ENCODE peak calls at places on chromosomes 12 and 14, in five cellular contexts. One of them, this sample, is unnamed.

GRCh38 chr12:131950182-131950913 is 606 bp downstream of the EP400 start:
- DNase-seq in CD4-positive, alpha-beta memory T cell: peak; percentile 13
- DNase-seq in adipocyte: peak; percentile 70
- DNase-seq in aorta: peak; percentile 60
- DNase-seq in SJCRH30: peak; percentile 35
- DNase-seq in this sample: no peak

GRCh38 chr14:42316746-42317145 is 710.1 kb downstream of the LRFN5 start:
- DNase-seq in CD4-positive, alpha-beta memory T cell: no peak
- DNase-seq in aorta: no peak
- DNase-seq in adipocyte: no peak
- DNase-seq in SJCRH30: no peak
- DNase-seq in this sample: no peak

GRCh38 chr14:34299360-34299759 is 162.7 kb downstream of the SPTSSA start:
- DNase-seq in SJCRH30: no peak
- DNase-seq in aorta: no peak
- DNase-seq in adipocyte: no peak
- DNase-seq in CD4-positive, alpha-beta memory T cell: no peak
- DNase-seq in this sample: no peak

GRCh38 chr12:100987552-100988277 is 193.1 kb downstream of the ANO4 start:
- DNase-seq in CD4-positive, alpha-beta memory T cell: no peak
- DNase-seq in SJCRH30: peak; percentile 48
- DNase-seq in adipocyte: peak; percentile 28
- DNase-seq in aorta: peak; percentile 59
- DNase-seq in this sample: no peak

GRCh38 chr14:95190346-95190840 is 33.1 kb upstream of the DICER1 start:
- DNase-seq in CD4-positive, alpha-beta memory T cell: no peak
- DNase-seq in aorta: no peak
- DNase-seq in SJCRH30: peak; percentile 22
- DNase-seq in adipocyte: no peak
- DNase-seq in this sample: no peak

GRCh38 chr14:28577187-28577586 is 189.4 kb upstream of the FOXG1 start:
- DNase-seq in aorta: no peak
- DNase-seq in adipocyte: no peak
- DNase-seq in SJCRH30: peak; percentile 20
- DNase-seq in CD4-positive, alpha-beta memory T cell: no peak
- DNase-seq in this sample: no peak

GRCh38 chr12:1505151-1505450 is 89.3 kb downstream of the FBXL14 start:
- DNase-seq in aorta: no peak
- DNase-seq in CD4-positive, alpha-beta memory T cell: no peak
- DNase-seq in SJCRH30: no peak
- DNase-seq in adipocyte: no peak
- DNase-seq in this sample: no peak

GRCh38 chr12:79674629-79675028 is 16.1 kb downstream of the PAWR start:
- DNase-seq in SJCRH30: no peak
- DNase-seq in CD4-positive, alpha-beta memory T cell: no peak
- DNase-seq in adipocyte: peak; percentile 37
- DNase-seq in aorta: no peak
- DNase-seq in this sample: no peak

GRCh38 chr12:39103552-39104165 is 198.3 kb upstream of the CPNE8 start:
- DNase-seq in aorta: no peak
- DNase-seq in adipocyte: peak; percentile 53
- DNase-seq in CD4-positive, alpha-beta memory T cell: peak; percentile 35
- DNase-seq in SJCRH30: peak; percentile 83
- DNase-seq in this sample: no peak

GRCh38 chr14:83120187-83120586 is 1586.5 kb upstream of the SEL1L start:
- DNase-seq in CD4-positive, alpha-beta memory T cell: no peak
- DNase-seq in SJCRH30: no peak
- DNase-seq in aorta: no peak
- DNase-seq in adipocyte: no peak
- DNase-seq in this sample: no peak

GRCh38 chr14:85934886-85935254 is 404.9 kb downstream of the FLRT2 start:
- DNase-seq in aorta: no peak
- DNase-seq in CD4-positive, alpha-beta memory T cell: no peak
- DNase-seq in SJCRH30: no peak
- DNase-seq in adipocyte: no peak
- DNase-seq in this sample: no peak

GRCh38 chr14:77043177-77043983 is 14.9 kb upstream of the IRF2BPL start:
- DNase-seq in aorta: no peak
- DNase-seq in SJCRH30: peak; percentile 79
- DNase-seq in adipocyte: peak; percentile 81
- DNase-seq in CD4-positive, alpha-beta memory T cell: no peak
- DNase-seq in this sample: no peak

GRCh38 chr12:57521475-57522018 is 1.1 kb upstream of the MBD6 start:
- DNase-seq in SJCRH30: peak; percentile 99
- DNase-seq in aorta: peak; percentile 61
- DNase-seq in adipocyte: no peak
- DNase-seq in CD4-positive, alpha-beta memory T cell: no peak
- DNase-seq in this sample: no peak

GRCh38 chr12:71846322-71846940 is 6.9 kb downstream of the TBC1D15 start:
- DNase-seq in CD4-positive, alpha-beta memory T cell: peak; percentile 32
- DNase-seq in SJCRH30: peak; percentile 17
- DNase-seq in adipocyte: peak; percentile 75
- DNase-seq in aorta: no peak
- DNase-seq in this sample: no peak

GRCh38 chr12:88418856-88419497 is 161.3 kb downstream of the KITLG start:
- DNase-seq in aorta: no peak
- DNase-seq in SJCRH30: no peak
- DNase-seq in CD4-positive, alpha-beta memory T cell: no peak
- DNase-seq in adipocyte: peak; percentile 75
- DNase-seq in this sample: no peak

GRCh38 chr14:31947680-31948580 is 129.2 kb upstream of the ARHGAP5 start:
- DNase-seq in CD4-positive, alpha-beta memory T cell: peak; percentile 25
- DNase-seq in SJCRH30: no peak
- DNase-seq in aorta: no peak
- DNase-seq in adipocyte: peak; percentile 32
- DNase-seq in this sample: no peak

GRCh38 chr12:78586790-78587189 is 277.8 kb upstream of the SYT1 start:
- DNase-seq in aorta: no peak
- DNase-seq in adipocyte: no peak
- DNase-seq in CD4-positive, alpha-beta memory T cell: no peak
- DNase-seq in SJCRH30: no peak
- DNase-seq in this sample: no peak

GRCh38 chr12:113477171-113477841 is 5.6 kb upstream of the LHX5 start:
- DNase-seq in CD4-positive, alpha-beta memory T cell: no peak
- DNase-seq in aorta: no peak
- DNase-seq in adipocyte: no peak
- DNase-seq in SJCRH30: no peak
- DNase-seq in this sample: no peak
- H3K27me3 ChIP-seq in CD4-positive, alpha-beta memory T cell: peaks cover 60% of the 10 kb centered on the region
- H3K27me3 ChIP-seq in aorta: no peaks in the 10 kb centered on the region
- H3K27me3 ChIP-seq in adipocyte: peaks cover 78% of the 10 kb centered on the region
- H3K27me3 ChIP-seq in SJCRH30: peaks cover 10% of the 10 kb centered on the region
- H3K27me3 ChIP-seq in this sample: peaks cover 28% of the 10 kb centered on the region

DNA sequence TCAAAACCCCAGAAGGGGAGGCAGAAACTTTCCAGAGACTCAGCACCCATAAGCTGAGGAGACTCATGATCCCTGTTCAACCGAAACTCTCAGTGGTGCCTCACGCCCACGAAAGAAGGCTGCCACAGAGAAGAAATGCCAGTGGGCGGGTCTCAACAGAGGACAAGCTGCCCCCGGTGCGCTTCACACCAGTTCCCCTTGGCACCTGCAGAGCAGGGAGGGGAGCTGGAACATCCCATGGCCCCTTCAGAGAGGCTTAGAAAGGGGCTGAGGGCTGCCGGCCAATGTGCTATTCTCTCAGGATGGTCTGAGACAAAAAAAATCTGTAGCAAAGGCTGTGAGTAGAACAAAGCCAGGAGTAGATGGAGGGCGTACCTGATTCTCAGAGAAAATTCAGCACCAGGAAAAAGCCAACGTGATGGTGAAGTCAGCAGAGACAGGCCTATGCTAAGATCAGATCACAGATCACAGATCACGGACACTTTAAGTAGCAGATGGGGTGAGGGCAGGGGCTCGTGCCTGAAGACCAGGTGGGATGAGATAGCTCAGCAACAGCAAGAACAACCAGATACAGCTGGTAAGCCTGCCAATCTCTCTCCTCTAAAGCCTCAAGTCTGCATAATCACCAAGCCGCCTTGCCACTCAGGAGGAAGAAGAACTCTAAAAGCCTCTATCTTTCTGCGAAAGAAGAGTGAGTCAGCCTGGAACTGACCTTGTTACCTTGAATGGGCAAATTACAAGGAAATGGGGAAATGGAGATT is 206.4 kb upstream of the GRIP1 start:
- DNase-seq in adipocyte: no peak
- DNase-seq in CD4-positive, alpha-beta memory T cell: no peak
- DNase-seq in SJCRH30: no peak
- DNase-seq in aorta: no peak
- DNase-seq in this sample: no peak
- H3K27me3 ChIP-seq in adipocyte: peaks cover 26% of the 10 kb centered on the region
- H3K27me3 ChIP-seq in CD4-positive, alpha-beta memory T cell: no peaks in the 10 kb centered on the region
- H3K27me3 ChIP-seq in SJCRH30: no peaks in the 10 kb centered on the region
- H3K27me3 ChIP-seq in aorta: no peaks in the 10 kb centered on the region
- H3K27me3 ChIP-seq in this sample: no peaks in the 10 kb centered on the region

DNA sequence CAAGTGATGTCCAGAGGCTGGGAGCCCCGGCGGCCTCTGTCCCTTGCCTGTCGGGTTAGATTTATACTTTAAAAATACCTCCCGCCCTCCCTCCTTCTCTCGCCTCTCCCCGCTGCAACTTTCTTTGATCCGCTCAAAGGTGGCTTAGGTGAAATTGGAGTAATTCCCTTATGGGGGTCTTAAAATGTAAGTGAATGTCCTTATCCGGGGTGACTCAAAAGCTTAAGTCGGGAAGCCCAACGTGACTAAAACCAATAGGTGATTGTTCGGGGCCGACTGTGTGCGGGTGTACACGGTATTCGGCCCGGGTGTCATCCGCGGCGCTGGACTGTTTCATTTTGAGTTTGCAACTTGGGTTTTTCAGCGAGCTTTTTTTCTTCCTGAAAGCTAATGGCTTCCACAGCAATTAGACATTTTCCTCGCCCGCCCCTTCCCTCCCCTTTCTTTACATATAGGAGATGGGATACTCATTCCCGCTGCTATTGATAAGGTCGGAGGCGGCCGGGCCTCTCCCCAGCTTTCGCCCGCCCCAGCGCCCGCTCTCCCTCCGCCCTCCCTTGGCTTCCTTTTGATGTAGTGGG is 2.0 kb upstream of the CCND2 start:
- DNase-seq in SJCRH30: no peak
- DNase-seq in adipocyte: no peak
- DNase-seq in aorta: no peak
- DNase-seq in CD4-positive, alpha-beta memory T cell: no peak
- DNase-seq in this sample: no peak
- H3K27me3 ChIP-seq in SJCRH30: no peaks in the 10 kb centered on the region
- H3K27me3 ChIP-seq in adipocyte: peaks cover 17% of the 10 kb centered on the region
- H3K27me3 ChIP-seq in aorta: no peaks in the 10 kb centered on the region
- H3K27me3 ChIP-seq in CD4-positive, alpha-beta memory T cell: no peaks in the 10 kb centered on the region
- H3K27me3 ChIP-seq in this sample: no peaks in the 10 kb centered on the region

GRCh38 chr12:53752651-53753050 is 872 bp upstream of the CISTR start:
- DNase-seq in CD4-positive, alpha-beta memory T cell: no peak
- DNase-seq in aorta: no peak
- DNase-seq in SJCRH30: no peak
- DNase-seq in adipocyte: no peak
- DNase-seq in this sample: no peak
- H3K27me3 ChIP-seq in CD4-positive, alpha-beta memory T cell: peaks cover 21% of the 10 kb centered on the region
- H3K27me3 ChIP-seq in aorta: no peaks in the 10 kb centered on the region
- H3K27me3 ChIP-seq in SJCRH30: peaks cover 40% of the 10 kb centered on the region
- H3K27me3 ChIP-seq in adipocyte: peaks cover 60% of the 10 kb centered on the region
- H3K27me3 ChIP-seq in this sample: no peaks in the 10 kb centered on the region

DNA sequence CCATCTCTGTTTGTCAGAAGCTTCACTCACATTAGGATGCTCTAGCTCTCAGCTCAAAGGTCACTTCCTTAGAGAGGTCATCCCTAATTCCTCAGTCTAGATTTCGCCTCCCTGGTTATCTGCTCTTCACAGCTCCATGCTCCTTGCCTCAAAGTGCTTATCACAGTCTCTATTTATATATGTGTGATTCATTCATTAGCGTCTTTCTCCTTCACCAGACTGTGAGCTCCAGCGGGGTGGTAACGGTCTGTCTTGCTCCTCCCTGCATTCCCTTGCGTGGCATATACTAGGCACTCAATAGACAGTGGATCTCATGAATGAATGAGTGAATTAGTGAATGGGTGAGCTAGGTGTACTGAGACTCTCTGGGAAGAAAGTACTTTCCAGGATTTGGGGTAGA is 6.9 kb downstream of the SYNDIG1L start:
- DNase-seq in adipocyte: no peak
- DNase-seq in aorta: no peak
- DNase-seq in CD4-positive, alpha-beta memory T cell: no peak
- DNase-seq in SJCRH30: no peak
- DNase-seq in this sample: no peak
- H3K27me3 ChIP-seq in adipocyte: peaks cover 71% of the 10 kb centered on the region
- H3K27me3 ChIP-seq in aorta: no peaks in the 10 kb centered on the region
- H3K27me3 ChIP-seq in CD4-positive, alpha-beta memory T cell: no peaks in the 10 kb centered on the region
- H3K27me3 ChIP-seq in SJCRH30: peaks cover 9% of the 10 kb centered on the region
- H3K27me3 ChIP-seq in this sample: no peaks in the 10 kb centered on the region

GRCh38 chr12:129102233-129102632 is 249.0 kb downstream of the GLT1D1 start:
- DNase-seq in CD4-positive, alpha-beta memory T cell: no peak
- DNase-seq in SJCRH30: no peak
- DNase-seq in aorta: no peak
- DNase-seq in adipocyte: no peak
- DNase-seq in this sample: no peak

GRCh38 chr12:129101404-129101803 is 248.1 kb downstream of the GLT1D1 start:
- DNase-seq in SJCRH30: no peak
- DNase-seq in aorta: no peak
- DNase-seq in adipocyte: no peak
- DNase-seq in CD4-positive, alpha-beta memory T cell: no peak
- DNase-seq in this sample: no peak

GRCh38 chr12:129096968-129097367 is 243.7 kb downstream of the GLT1D1 start:
- DNase-seq in CD4-positive, alpha-beta memory T cell: no peak
- DNase-seq in SJCRH30: no peak
- DNase-seq in adipocyte: no peak
- DNase-seq in aorta: no peak
- DNase-seq in this sample: no peak

GRCh38 chr12:129096184-129096583 is 242.9 kb downstream of the GLT1D1 start:
- DNase-seq in adipocyte: no peak
- DNase-seq in CD4-positive, alpha-beta memory T cell: no peak
- DNase-seq in SJCRH30: no peak
- DNase-seq in aorta: no peak
- DNase-seq in this sample: no peak

GRCh38 chr12:129097451-129097850 is 244.2 kb downstream of the GLT1D1 start:
- DNase-seq in aorta: no peak
- DNase-seq in adipocyte: no peak
- DNase-seq in CD4-positive, alpha-beta memory T cell: no peak
- DNase-seq in SJCRH30: no peak
- DNase-seq in this sample: no peak
- H3K27me3 ChIP-seq in aorta: no peaks in the 10 kb centered on the region
- H3K27me3 ChIP-seq in adipocyte: no peaks in the 10 kb centered on the region
- H3K27me3 ChIP-seq in CD4-positive, alpha-beta memory T cell: no peaks in the 10 kb centered on the region
- H3K27me3 ChIP-seq in SJCRH30: no peaks in the 10 kb centered on the region
- H3K27me3 ChIP-seq in this sample: no peaks in the 10 kb centered on the region

GRCh38 chr14:23406725-23407355 is 1.2 kb downstream of the MYH6 start:
- DNase-seq in aorta: peak; percentile 12
- DNase-seq in adipocyte: no peak
- DNase-seq in CD4-positive, alpha-beta memory T cell: no peak
- DNase-seq in SJCRH30: no peak
- DNase-seq in this sample: no peak
- H3K27me3 ChIP-seq in aorta: no peaks in the 10 kb centered on the region
- H3K27me3 ChIP-seq in adipocyte: peaks cover 46% of the 10 kb centered on the region
- H3K27me3 ChIP-seq in CD4-positive, alpha-beta memory T cell: no peaks in the 10 kb centered on the region
- H3K27me3 ChIP-seq in SJCRH30: peaks cover 16% of the 10 kb centered on the region
- H3K27me3 ChIP-seq in this sample: no peaks in the 10 kb centered on the region

GRCh38 chr12:82740-83139 is 16.2 kb downstream of the IQSEC3 start:
- DNase-seq in adipocyte: no peak
- DNase-seq in SJCRH30: no peak
- DNase-seq in aorta: no peak
- DNase-seq in CD4-positive, alpha-beta memory T cell: no peak
- DNase-seq in this sample: no peak

GRCh38 chr12:80681-81190 is 14.2 kb downstream of the IQSEC3 start:
- DNase-seq in SJCRH30: no peak
- DNase-seq in CD4-positive, alpha-beta memory T cell: no peak
- DNase-seq in aorta: no peak
- DNase-seq in adipocyte: no peak
- DNase-seq in this sample: no peak

GRCh38 chr12:84056-84455 is 17.5 kb downstream of the IQSEC3 start:
- DNase-seq in SJCRH30: no peak
- DNase-seq in aorta: no peak
- DNase-seq in adipocyte: no peak
- DNase-seq in CD4-positive, alpha-beta memory T cell: no peak
- DNase-seq in this sample: no peak

GRCh38 chr12:78981-79380 is 12.4 kb downstream of the IQSEC3 start:
- DNase-seq in CD4-positive, alpha-beta memory T cell: no peak
- DNase-seq in adipocyte: no peak
- DNase-seq in aorta: no peak
- DNase-seq in SJCRH30: no peak
- DNase-seq in this sample: no peak
- H3K27me3 ChIP-seq in CD4-positive, alpha-beta memory T cell: peaks cover 10% of the 10 kb centered on the region
- H3K27me3 ChIP-seq in adipocyte: peaks cover 50% of the 10 kb centered on the region
- H3K27me3 ChIP-seq in aorta: no peaks in the 10 kb centered on the region
- H3K27me3 ChIP-seq in SJCRH30: peaks cover 2% of the 10 kb centered on the region
- H3K27me3 ChIP-seq in this sample: peaks cover 5% of the 10 kb centered on the region